ENCODE peak calls at places on chromosome 1, in nine cellular contexts. One of them, this sample, is unnamed.

GRCh38 chr1:151408891-151409290 is 9.5 kb downstream of the PSMB4 start:
- DNase-seq in CD4-positive, CD25-positive, alpha-beta regulatory T cell: no peak
- DNase-seq in effector memory CD8-positive, alpha-beta T cell: no peak
- DNase-seq in stimulated activated naive B cell treated with anti-CD40 and anti-IgM and Interleukin-4, amounts not matched to agents 10 μg/mL and 1 μg/mL and 100 μg/mL, for 72 hours: no peak
- DNase-seq in stimulated activated CD8-positive, alpha-beta memory T cell treated with anti-CD3 and anti-CD28 coated beads, Interleukin-2, amount 100 ng/mL, for 48 hours: no peak
- DNase-seq in stimulated activated CD4-positive, alpha-beta T cell treated with anti-CD3 and anti-CD28 coated beads, Interleukin-12 subunit alpha, Interleukin-12 subunit beta, amount 100 ng/mL, for 4 hours: no peak
- DNase-seq in HCT116: no peak
- DNase-seq in lower leg skin: no peak
- DNase-seq in ELR: peak; percentile 9
- DNase-seq in this sample: no peak

GRCh38 chr1:193538004-193538355 is 351.6 kb upstream of the B3GALT2 start:
- DNase-seq in CD4-positive, CD25-positive, alpha-beta regulatory T cell: no peak
- DNase-seq in effector memory CD8-positive, alpha-beta T cell: no peak
- DNase-seq in stimulated activated naive B cell treated with anti-CD40 and anti-IgM and Interleukin-4, amounts not matched to agents 10 μg/mL and 1 μg/mL and 100 μg/mL, for 72 hours: no peak
- DNase-seq in stimulated activated CD8-positive, alpha-beta memory T cell treated with anti-CD3 and anti-CD28 coated beads, Interleukin-2, amount 100 ng/mL, for 48 hours: no peak
- DNase-seq in stimulated activated CD4-positive, alpha-beta T cell treated with anti-CD3 and anti-CD28 coated beads, Interleukin-12 subunit alpha, Interleukin-12 subunit beta, amount 100 ng/mL, for 4 hours: no peak
- DNase-seq in HCT116: no peak
- DNase-seq in lower leg skin: no peak
- DNase-seq in ELR: no peak
- DNase-seq in this sample: no peak

GRCh38 chr1:83113686-83114085 is 885.2 kb downstream of the TTLL7 start:
- DNase-seq in CD4-positive, CD25-positive, alpha-beta regulatory T cell: no peak
- DNase-seq in effector memory CD8-positive, alpha-beta T cell: no peak
- DNase-seq in stimulated activated naive B cell treated with anti-CD40 and anti-IgM and Interleukin-4, amounts not matched to agents 10 μg/mL and 1 μg/mL and 100 μg/mL, for 72 hours: no peak
- DNase-seq in stimulated activated CD8-positive, alpha-beta memory T cell treated with anti-CD3 and anti-CD28 coated beads, Interleukin-2, amount 100 ng/mL, for 48 hours: no peak
- DNase-seq in stimulated activated CD4-positive, alpha-beta T cell treated with anti-CD3 and anti-CD28 coated beads, Interleukin-12 subunit alpha, Interleukin-12 subunit beta, amount 100 ng/mL, for 4 hours: no peak
- DNase-seq in HCT116: no peak
- DNase-seq in lower leg skin: no peak
- DNase-seq in ELR: no peak
- DNase-seq in this sample: no peak

GRCh38 chr1:180234369-180235076 is 4.5 kb downstream of the LHX4 start:
- DNase-seq in CD4-positive, CD25-positive, alpha-beta regulatory T cell: no peak
- DNase-seq in effector memory CD8-positive, alpha-beta T cell: no peak
- DNase-seq in stimulated activated naive B cell treated with anti-CD40 and anti-IgM and Interleukin-4, amounts not matched to agents 10 μg/mL and 1 μg/mL and 100 μg/mL, for 72 hours: no peak
- DNase-seq in stimulated activated CD8-positive, alpha-beta memory T cell treated with anti-CD3 and anti-CD28 coated beads, Interleukin-2, amount 100 ng/mL, for 48 hours: no peak
- DNase-seq in stimulated activated CD4-positive, alpha-beta T cell treated with anti-CD3 and anti-CD28 coated beads, Interleukin-12 subunit alpha, Interleukin-12 subunit beta, amount 100 ng/mL, for 4 hours: no peak
- DNase-seq in HCT116: no peak
- DNase-seq in lower leg skin: no peak
- DNase-seq in ELR: no peak
- DNase-seq in this sample: peak; percentile 19

GRCh38 chr1:60035925-60036324 is 37.6 kb downstream of the C1orf87 start:
- DNase-seq in CD4-positive, CD25-positive, alpha-beta regulatory T cell: no peak
- DNase-seq in effector memory CD8-positive, alpha-beta T cell: no peak
- DNase-seq in stimulated activated naive B cell treated with anti-CD40 and anti-IgM and Interleukin-4, amounts not matched to agents 10 μg/mL and 1 μg/mL and 100 μg/mL, for 72 hours: no peak
- DNase-seq in stimulated activated CD8-positive, alpha-beta memory T cell treated with anti-CD3 and anti-CD28 coated beads, Interleukin-2, amount 100 ng/mL, for 48 hours: no peak
- DNase-seq in stimulated activated CD4-positive, alpha-beta T cell treated with anti-CD3 and anti-CD28 coated beads, Interleukin-12 subunit alpha, Interleukin-12 subunit beta, amount 100 ng/mL, for 4 hours: no peak
- DNase-seq in HCT116: no peak
- DNase-seq in lower leg skin: no peak
- DNase-seq in ELR: no peak
- DNase-seq in this sample: no peak

GRCh38 chr1:58886611-58887010 is 102.8 kb upstream of the JUN start:
- DNase-seq in CD4-positive, CD25-positive, alpha-beta regulatory T cell: no peak
- DNase-seq in effector memory CD8-positive, alpha-beta T cell: no peak
- DNase-seq in stimulated activated naive B cell treated with anti-CD40 and anti-IgM and Interleukin-4, amounts not matched to agents 10 μg/mL and 1 μg/mL and 100 μg/mL, for 72 hours: no peak
- DNase-seq in stimulated activated CD8-positive, alpha-beta memory T cell treated with anti-CD3 and anti-CD28 coated beads, Interleukin-2, amount 100 ng/mL, for 48 hours: no peak
- DNase-seq in stimulated activated CD4-positive, alpha-beta T cell treated with anti-CD3 and anti-CD28 coated beads, Interleukin-12 subunit alpha, Interleukin-12 subunit beta, amount 100 ng/mL, for 4 hours: no peak
- DNase-seq in HCT116: no peak
- DNase-seq in lower leg skin: no peak
- DNase-seq in ELR: no peak
- DNase-seq in this sample: no peak

GRCh38 chr1:44259090-44259489 is 45.8 kb downstream of the DMAP1 start:
- DNase-seq in CD4-positive, CD25-positive, alpha-beta regulatory T cell: no peak
- DNase-seq in effector memory CD8-positive, alpha-beta T cell: no peak
- DNase-seq in stimulated activated naive B cell treated with anti-CD40 and anti-IgM and Interleukin-4, amounts not matched to agents 10 μg/mL and 1 μg/mL and 100 μg/mL, for 72 hours: no peak
- DNase-seq in stimulated activated CD8-positive, alpha-beta memory T cell treated with anti-CD3 and anti-CD28 coated beads, Interleukin-2, amount 100 ng/mL, for 48 hours: no peak
- DNase-seq in stimulated activated CD4-positive, alpha-beta T cell treated with anti-CD3 and anti-CD28 coated beads, Interleukin-12 subunit alpha, Interleukin-12 subunit beta, amount 100 ng/mL, for 4 hours: no peak
- DNase-seq in HCT116: no peak
- DNase-seq in lower leg skin: no peak
- DNase-seq in ELR: no peak
- DNase-seq in this sample: no peak

GRCh38 chr1:56436912-56437403 is 142.4 kb downstream of the PLPP3 start:
- DNase-seq in CD4-positive, CD25-positive, alpha-beta regulatory T cell: no peak
- DNase-seq in effector memory CD8-positive, alpha-beta T cell: no peak
- DNase-seq in stimulated activated naive B cell treated with anti-CD40 and anti-IgM and Interleukin-4, amounts not matched to agents 10 μg/mL and 1 μg/mL and 100 μg/mL, for 72 hours: no peak
- DNase-seq in stimulated activated CD8-positive, alpha-beta memory T cell treated with anti-CD3 and anti-CD28 coated beads, Interleukin-2, amount 100 ng/mL, for 48 hours: no peak
- DNase-seq in stimulated activated CD4-positive, alpha-beta T cell treated with anti-CD3 and anti-CD28 coated beads, Interleukin-12 subunit alpha, Interleukin-12 subunit beta, amount 100 ng/mL, for 4 hours: no peak
- DNase-seq in HCT116: no peak
- DNase-seq in lower leg skin: no peak
- DNase-seq in ELR: no peak
- DNase-seq in this sample: no peak

GRCh38 chr1:15173863-15174614 is 20.5 kb downstream of the TMEM51 start:
- DNase-seq in CD4-positive, CD25-positive, alpha-beta regulatory T cell: no peak
- DNase-seq in effector memory CD8-positive, alpha-beta T cell: no peak
- DNase-seq in stimulated activated naive B cell treated with anti-CD40 and anti-IgM and Interleukin-4, amounts not matched to agents 10 μg/mL and 1 μg/mL and 100 μg/mL, for 72 hours: no peak
- DNase-seq in stimulated activated CD8-positive, alpha-beta memory T cell treated with anti-CD3 and anti-CD28 coated beads, Interleukin-2, amount 100 ng/mL, for 48 hours: no peak
- DNase-seq in stimulated activated CD4-positive, alpha-beta T cell treated with anti-CD3 and anti-CD28 coated beads, Interleukin-12 subunit alpha, Interleukin-12 subunit beta, amount 100 ng/mL, for 4 hours: no peak
- DNase-seq in HCT116: no peak
- DNase-seq in lower leg skin: no peak
- DNase-seq in ELR: no peak
- DNase-seq in this sample: no peak

GRCh38 chr1:45892068-45892785 is 88.8 kb downstream of the MAST2 start:
- DNase-seq in CD4-positive, CD25-positive, alpha-beta regulatory T cell: no peak
- DNase-seq in effector memory CD8-positive, alpha-beta T cell: no peak
- DNase-seq in stimulated activated naive B cell treated with anti-CD40 and anti-IgM and Interleukin-4, amounts not matched to agents 10 μg/mL and 1 μg/mL and 100 μg/mL, for 72 hours: no peak
- DNase-seq in stimulated activated CD8-positive, alpha-beta memory T cell treated with anti-CD3 and anti-CD28 coated beads, Interleukin-2, amount 100 ng/mL, for 48 hours: no peak
- DNase-seq in stimulated activated CD4-positive, alpha-beta T cell treated with anti-CD3 and anti-CD28 coated beads, Interleukin-12 subunit alpha, Interleukin-12 subunit beta, amount 100 ng/mL, for 4 hours: no peak
- DNase-seq in HCT116: peak; percentile 93
- DNase-seq in lower leg skin: no peak
- DNase-seq in ELR: peak; percentile 93
- DNase-seq in this sample: no peak

GRCh38 chr1:47941609-47942237 is 55.5 kb downstream of the TRABD2B start:
- DNase-seq in CD4-positive, CD25-positive, alpha-beta regulatory T cell: no peak
- DNase-seq in effector memory CD8-positive, alpha-beta T cell: no peak
- DNase-seq in stimulated activated naive B cell treated with anti-CD40 and anti-IgM and Interleukin-4, amounts not matched to agents 10 μg/mL and 1 μg/mL and 100 μg/mL, for 72 hours: no peak
- DNase-seq in stimulated activated CD8-positive, alpha-beta memory T cell treated with anti-CD3 and anti-CD28 coated beads, Interleukin-2, amount 100 ng/mL, for 48 hours: no peak
- DNase-seq in stimulated activated CD4-positive, alpha-beta T cell treated with anti-CD3 and anti-CD28 coated beads, Interleukin-12 subunit alpha, Interleukin-12 subunit beta, amount 100 ng/mL, for 4 hours: no peak
- DNase-seq in HCT116: no peak
- DNase-seq in lower leg skin: peak; percentile 23
- DNase-seq in ELR: no peak
- DNase-seq in this sample: no peak

GRCh38 chr1:12600335-12600734 is 17.7 kb downstream of the DHRS3 start:
- DNase-seq in CD4-positive, CD25-positive, alpha-beta regulatory T cell: no peak
- DNase-seq in effector memory CD8-positive, alpha-beta T cell: no peak
- DNase-seq in stimulated activated naive B cell treated with anti-CD40 and anti-IgM and Interleukin-4, amounts not matched to agents 10 μg/mL and 1 μg/mL and 100 μg/mL, for 72 hours: no peak
- DNase-seq in stimulated activated CD8-positive, alpha-beta memory T cell treated with anti-CD3 and anti-CD28 coated beads, Interleukin-2, amount 100 ng/mL, for 48 hours: no peak
- DNase-seq in stimulated activated CD4-positive, alpha-beta T cell treated with anti-CD3 and anti-CD28 coated beads, Interleukin-12 subunit alpha, Interleukin-12 subunit beta, amount 100 ng/mL, for 4 hours: no peak
- DNase-seq in HCT116: no peak
- DNase-seq in lower leg skin: peak; percentile 91
- DNase-seq in ELR: no peak
- DNase-seq in this sample: no peak

GRCh38 chr1:71080178-71080781 is 555 bp downstream of the ZRANB2 start:
- DNase-seq in CD4-positive, CD25-positive, alpha-beta regulatory T cell: no peak
- DNase-seq in effector memory CD8-positive, alpha-beta T cell: no peak
- DNase-seq in stimulated activated naive B cell treated with anti-CD40 and anti-IgM and Interleukin-4, amounts not matched to agents 10 μg/mL and 1 μg/mL and 100 μg/mL, for 72 hours: no peak
- DNase-seq in stimulated activated CD8-positive, alpha-beta memory T cell treated with anti-CD3 and anti-CD28 coated beads, Interleukin-2, amount 100 ng/mL, for 48 hours: no peak
- DNase-seq in stimulated activated CD4-positive, alpha-beta T cell treated with anti-CD3 and anti-CD28 coated beads, Interleukin-12 subunit alpha, Interleukin-12 subunit beta, amount 100 ng/mL, for 4 hours: no peak
- DNase-seq in HCT116: no peak
- DNase-seq in lower leg skin: no peak
- DNase-seq in ELR: peak; percentile 38
- DNase-seq in this sample: peak; percentile 33

GRCh38 chr1:41366428-41367101 is 5.3 kb downstream of the FOXO6 start:
- DNase-seq in CD4-positive, CD25-positive, alpha-beta regulatory T cell: peak; percentile 26
- DNase-seq in effector memory CD8-positive, alpha-beta T cell: peak; percentile 47
- DNase-seq in stimulated activated naive B cell treated with anti-CD40 and anti-IgM and Interleukin-4, amounts not matched to agents 10 μg/mL and 1 μg/mL and 100 μg/mL, for 72 hours: no peak
- DNase-seq in stimulated activated CD8-positive, alpha-beta memory T cell treated with anti-CD3 and anti-CD28 coated beads, Interleukin-2, amount 100 ng/mL, for 48 hours: no peak
- DNase-seq in stimulated activated CD4-positive, alpha-beta T cell treated with anti-CD3 and anti-CD28 coated beads, Interleukin-12 subunit alpha, Interleukin-12 subunit beta, amount 100 ng/mL, for 4 hours: peak; percentile 30
- DNase-seq in HCT116: no peak
- DNase-seq in lower leg skin: no peak
- DNase-seq in ELR: no peak
- DNase-seq in this sample: peak; percentile 35

GRCh38 chr1:21042920-21043605 is 133.6 kb downstream of the EIF4G3 start:
- DNase-seq in CD4-positive, CD25-positive, alpha-beta regulatory T cell: no peak
- DNase-seq in effector memory CD8-positive, alpha-beta T cell: no peak
- DNase-seq in stimulated activated naive B cell treated with anti-CD40 and anti-IgM and Interleukin-4, amounts not matched to agents 10 μg/mL and 1 μg/mL and 100 μg/mL, for 72 hours: no peak
- DNase-seq in stimulated activated CD8-positive, alpha-beta memory T cell treated with anti-CD3 and anti-CD28 coated beads, Interleukin-2, amount 100 ng/mL, for 48 hours: no peak
- DNase-seq in stimulated activated CD4-positive, alpha-beta T cell treated with anti-CD3 and anti-CD28 coated beads, Interleukin-12 subunit alpha, Interleukin-12 subunit beta, amount 100 ng/mL, for 4 hours: no peak
- DNase-seq in HCT116: no peak
- DNase-seq in lower leg skin: no peak
- DNase-seq in ELR: no peak
- DNase-seq in this sample: no peak

GRCh38 chr1:41925712-41926111 is 7.0 kb upstream of the HIVEP3 start:
- DNase-seq in CD4-positive, CD25-positive, alpha-beta regulatory T cell: no peak
- DNase-seq in effector memory CD8-positive, alpha-beta T cell: no peak
- DNase-seq in stimulated activated naive B cell treated with anti-CD40 and anti-IgM and Interleukin-4, amounts not matched to agents 10 μg/mL and 1 μg/mL and 100 μg/mL, for 72 hours: no peak
- DNase-seq in stimulated activated CD8-positive, alpha-beta memory T cell treated with anti-CD3 and anti-CD28 coated beads, Interleukin-2, amount 100 ng/mL, for 48 hours: no peak
- DNase-seq in stimulated activated CD4-positive, alpha-beta T cell treated with anti-CD3 and anti-CD28 coated beads, Interleukin-12 subunit alpha, Interleukin-12 subunit beta, amount 100 ng/mL, for 4 hours: no peak
- DNase-seq in HCT116: no peak
- DNase-seq in lower leg skin: no peak
- DNase-seq in ELR: peak; percentile 39
- DNase-seq in this sample: no peak

GRCh38 chr1:239361403-239361802 is 25.0 kb upstream of the CHRM3 start:
- DNase-seq in CD4-positive, CD25-positive, alpha-beta regulatory T cell: no peak
- DNase-seq in effector memory CD8-positive, alpha-beta T cell: no peak
- DNase-seq in stimulated activated naive B cell treated with anti-CD40 and anti-IgM and Interleukin-4, amounts not matched to agents 10 μg/mL and 1 μg/mL and 100 μg/mL, for 72 hours: no peak
- DNase-seq in stimulated activated CD8-positive, alpha-beta memory T cell treated with anti-CD3 and anti-CD28 coated beads, Interleukin-2, amount 100 ng/mL, for 48 hours: no peak
- DNase-seq in stimulated activated CD4-positive, alpha-beta T cell treated with anti-CD3 and anti-CD28 coated beads, Interleukin-12 subunit alpha, Interleukin-12 subunit beta, amount 100 ng/mL, for 4 hours: no peak
- DNase-seq in HCT116: no peak
- DNase-seq in lower leg skin: no peak
- DNase-seq in ELR: peak; percentile 78
- DNase-seq in this sample: no peak

GRCh38 chr1:114670083-114671010 is 498 bp upstream of the DENND2C start:
- DNase-seq in CD4-positive, CD25-positive, alpha-beta regulatory T cell: peak; percentile 77
- DNase-seq in effector memory CD8-positive, alpha-beta T cell: peak; percentile 76
- DNase-seq in stimulated activated naive B cell treated with anti-CD40 and anti-IgM and Interleukin-4, amounts not matched to agents 10 μg/mL and 1 μg/mL and 100 μg/mL, for 72 hours: peak; percentile 75
- DNase-seq in stimulated activated CD8-positive, alpha-beta memory T cell treated with anti-CD3 and anti-CD28 coated beads, Interleukin-2, amount 100 ng/mL, for 48 hours: peak; percentile 87
- DNase-seq in stimulated activated CD4-positive, alpha-beta T cell treated with anti-CD3 and anti-CD28 coated beads, Interleukin-12 subunit alpha, Interleukin-12 subunit beta, amount 100 ng/mL, for 4 hours: peak; percentile 88
- DNase-seq in HCT116: peak; percentile 88
- DNase-seq in lower leg skin: peak; percentile 98
- DNase-seq in ELR: peak; percentile 93
- DNase-seq in this sample: peak; percentile 89

GRCh38 chr1:63323866-63324778 is 1.8 kb downstream of the FOXD3 start:
- DNase-seq in CD4-positive, CD25-positive, alpha-beta regulatory T cell: no peak
- DNase-seq in effector memory CD8-positive, alpha-beta T cell: no peak
- DNase-seq in stimulated activated naive B cell treated with anti-CD40 and anti-IgM and Interleukin-4, amounts not matched to agents 10 μg/mL and 1 μg/mL and 100 μg/mL, for 72 hours: no peak
- DNase-seq in stimulated activated CD8-positive, alpha-beta memory T cell treated with anti-CD3 and anti-CD28 coated beads, Interleukin-2, amount 100 ng/mL, for 48 hours: no peak
- DNase-seq in stimulated activated CD4-positive, alpha-beta T cell treated with anti-CD3 and anti-CD28 coated beads, Interleukin-12 subunit alpha, Interleukin-12 subunit beta, amount 100 ng/mL, for 4 hours: no peak
- DNase-seq in HCT116: no peak
- DNase-seq in lower leg skin: no peak
- DNase-seq in ELR: no peak
- DNase-seq in this sample: no peak

GRCh38 chr1:67059331-67059730 is 5.4 kb upstream of the SLC35D1 start:
- DNase-seq in CD4-positive, CD25-positive, alpha-beta regulatory T cell: no peak
- DNase-seq in effector memory CD8-positive, alpha-beta T cell: no peak
- DNase-seq in stimulated activated naive B cell treated with anti-CD40 and anti-IgM and Interleukin-4, amounts not matched to agents 10 μg/mL and 1 μg/mL and 100 μg/mL, for 72 hours: no peak
- DNase-seq in stimulated activated CD8-positive, alpha-beta memory T cell treated with anti-CD3 and anti-CD28 coated beads, Interleukin-2, amount 100 ng/mL, for 48 hours: no peak
- DNase-seq in stimulated activated CD4-positive, alpha-beta T cell treated with anti-CD3 and anti-CD28 coated beads, Interleukin-12 subunit alpha, Interleukin-12 subunit beta, amount 100 ng/mL, for 4 hours: no peak
- DNase-seq in HCT116: no peak
- DNase-seq in lower leg skin: no peak
- DNase-seq in ELR: peak; percentile 33
- DNase-seq in this sample: no peak

GRCh38 chr1:4344065-4344753 is 310.2 kb upstream of the AJAP1 start:
- DNase-seq in CD4-positive, CD25-positive, alpha-beta regulatory T cell: no peak
- DNase-seq in effector memory CD8-positive, alpha-beta T cell: no peak
- DNase-seq in stimulated activated naive B cell treated with anti-CD40 and anti-IgM and Interleukin-4, amounts not matched to agents 10 μg/mL and 1 μg/mL and 100 μg/mL, for 72 hours: no peak
- DNase-seq in stimulated activated CD8-positive, alpha-beta memory T cell treated with anti-CD3 and anti-CD28 coated beads, Interleukin-2, amount 100 ng/mL, for 48 hours: no peak
- DNase-seq in stimulated activated CD4-positive, alpha-beta T cell treated with anti-CD3 and anti-CD28 coated beads, Interleukin-12 subunit alpha, Interleukin-12 subunit beta, amount 100 ng/mL, for 4 hours: no peak
- DNase-seq in HCT116: no peak
- DNase-seq in lower leg skin: no peak
- DNase-seq in ELR: no peak
- DNase-seq in this sample: no peak

GRCh38 chr1:159851386-159851785 is 11.1 kb downstream of the VSIG8 start:
- DNase-seq in CD4-positive, CD25-positive, alpha-beta regulatory T cell: no peak
- DNase-seq in effector memory CD8-positive, alpha-beta T cell: no peak
- DNase-seq in stimulated activated naive B cell treated with anti-CD40 and anti-IgM and Interleukin-4, amounts not matched to agents 10 μg/mL and 1 μg/mL and 100 μg/mL, for 72 hours: no peak
- DNase-seq in stimulated activated CD8-positive, alpha-beta memory T cell treated with anti-CD3 and anti-CD28 coated beads, Interleukin-2, amount 100 ng/mL, for 48 hours: no peak
- DNase-seq in stimulated activated CD4-positive, alpha-beta T cell treated with anti-CD3 and anti-CD28 coated beads, Interleukin-12 subunit alpha, Interleukin-12 subunit beta, amount 100 ng/mL, for 4 hours: no peak
- DNase-seq in HCT116: no peak
- DNase-seq in lower leg skin: no peak
- DNase-seq in ELR: peak; percentile 65
- DNase-seq in this sample: no peak

GRCh38 chr1:114448370-114448769 is 62.6 kb downstream of the TRIM33 start:
- DNase-seq in CD4-positive, CD25-positive, alpha-beta regulatory T cell: no peak
- DNase-seq in effector memory CD8-positive, alpha-beta T cell: no peak
- DNase-seq in stimulated activated naive B cell treated with anti-CD40 and anti-IgM and Interleukin-4, amounts not matched to agents 10 μg/mL and 1 μg/mL and 100 μg/mL, for 72 hours: no peak
- DNase-seq in stimulated activated CD8-positive, alpha-beta memory T cell treated with anti-CD3 and anti-CD28 coated beads, Interleukin-2, amount 100 ng/mL, for 48 hours: no peak
- DNase-seq in stimulated activated CD4-positive, alpha-beta T cell treated with anti-CD3 and anti-CD28 coated beads, Interleukin-12 subunit alpha, Interleukin-12 subunit beta, amount 100 ng/mL, for 4 hours: no peak
- DNase-seq in HCT116: no peak
- DNase-seq in lower leg skin: no peak
- DNase-seq in ELR: no peak
- DNase-seq in this sample: no peak

GRCh38 chr1:2601721-2602303 is 15.2 kb downstream of the PRXL2B start:
- DNase-seq in CD4-positive, CD25-positive, alpha-beta regulatory T cell: no peak
- DNase-seq in effector memory CD8-positive, alpha-beta T cell: no peak
- DNase-seq in stimulated activated naive B cell treated with anti-CD40 and anti-IgM and Interleukin-4, amounts not matched to agents 10 μg/mL and 1 μg/mL and 100 μg/mL, for 72 hours: no peak
- DNase-seq in stimulated activated CD8-positive, alpha-beta memory T cell treated with anti-CD3 and anti-CD28 coated beads, Interleukin-2, amount 100 ng/mL, for 48 hours: no peak
- DNase-seq in stimulated activated CD4-positive, alpha-beta T cell treated with anti-CD3 and anti-CD28 coated beads, Interleukin-12 subunit alpha, Interleukin-12 subunit beta, amount 100 ng/mL, for 4 hours: no peak
- DNase-seq in HCT116: no peak
- DNase-seq in lower leg skin: peak; percentile 66
- DNase-seq in ELR: no peak
- DNase-seq in this sample: no peak

GRCh38 chr1:169345500-169345899 is 22.1 kb downstream of the NME7 start:
- DNase-seq in CD4-positive, CD25-positive, alpha-beta regulatory T cell: no peak
- DNase-seq in effector memory CD8-positive, alpha-beta T cell: no peak
- DNase-seq in stimulated activated naive B cell treated with anti-CD40 and anti-IgM and Interleukin-4, amounts not matched to agents 10 μg/mL and 1 μg/mL and 100 μg/mL, for 72 hours: no peak
- DNase-seq in stimulated activated CD8-positive, alpha-beta memory T cell treated with anti-CD3 and anti-CD28 coated beads, Interleukin-2, amount 100 ng/mL, for 48 hours: no peak
- DNase-seq in stimulated activated CD4-positive, alpha-beta T cell treated with anti-CD3 and anti-CD28 coated beads, Interleukin-12 subunit alpha, Interleukin-12 subunit beta, amount 100 ng/mL, for 4 hours: no peak
- DNase-seq in HCT116: no peak
- DNase-seq in lower leg skin: no peak
- DNase-seq in ELR: no peak
- DNase-seq in this sample: no peak

GRCh38 chr1:9905010-9905409 is 5.1 kb downstream of the CTNNBIP1 start:
- DNase-seq in CD4-positive, CD25-positive, alpha-beta regulatory T cell: no peak
- DNase-seq in effector memory CD8-positive, alpha-beta T cell: no peak
- DNase-seq in stimulated activated naive B cell treated with anti-CD40 and anti-IgM and Interleukin-4, amounts not matched to agents 10 μg/mL and 1 μg/mL and 100 μg/mL, for 72 hours: no peak
- DNase-seq in stimulated activated CD8-positive, alpha-beta memory T cell treated with anti-CD3 and anti-CD28 coated beads, Interleukin-2, amount 100 ng/mL, for 48 hours: no peak
- DNase-seq in stimulated activated CD4-positive, alpha-beta T cell treated with anti-CD3 and anti-CD28 coated beads, Interleukin-12 subunit alpha, Interleukin-12 subunit beta, amount 100 ng/mL, for 4 hours: no peak
- DNase-seq in HCT116: no peak
- DNase-seq in lower leg skin: no peak
- DNase-seq in ELR: peak; percentile 55
- DNase-seq in this sample: no peak

GRCh38 chr1:66211521-66211920 is 322.4 kb upstream of the SGIP1 start:
- DNase-seq in CD4-positive, CD25-positive, alpha-beta regulatory T cell: no peak
- DNase-seq in effector memory CD8-positive, alpha-beta T cell: no peak
- DNase-seq in stimulated activated naive B cell treated with anti-CD40 and anti-IgM and Interleukin-4, amounts not matched to agents 10 μg/mL and 1 μg/mL and 100 μg/mL, for 72 hours: no peak
- DNase-seq in stimulated activated CD8-positive, alpha-beta memory T cell treated with anti-CD3 and anti-CD28 coated beads, Interleukin-2, amount 100 ng/mL, for 48 hours: no peak
- DNase-seq in stimulated activated CD4-positive, alpha-beta T cell treated with anti-CD3 and anti-CD28 coated beads, Interleukin-12 subunit alpha, Interleukin-12 subunit beta, amount 100 ng/mL, for 4 hours: no peak
- DNase-seq in HCT116: no peak
- DNase-seq in lower leg skin: no peak
- DNase-seq in ELR: no peak
- DNase-seq in this sample: no peak

GRCh38 chr1:147641695-147642592 is 28.4 kb downstream of the ACP6 start:
- DNase-seq in CD4-positive, CD25-positive, alpha-beta regulatory T cell: peak; percentile 57
- DNase-seq in effector memory CD8-positive, alpha-beta T cell: peak; percentile 48
- DNase-seq in stimulated activated naive B cell treated with anti-CD40 and anti-IgM and Interleukin-4, amounts not matched to agents 10 μg/mL and 1 μg/mL and 100 μg/mL, for 72 hours: peak; percentile 7
- DNase-seq in stimulated activated CD8-positive, alpha-beta memory T cell treated with anti-CD3 and anti-CD28 coated beads, Interleukin-2, amount 100 ng/mL, for 48 hours: no peak
- DNase-seq in stimulated activated CD4-positive, alpha-beta T cell treated with anti-CD3 and anti-CD28 coated beads, Interleukin-12 subunit alpha, Interleukin-12 subunit beta, amount 100 ng/mL, for 4 hours: peak; percentile 33
- DNase-seq in HCT116: peak; percentile 32
- DNase-seq in lower leg skin: no peak
- DNase-seq in ELR: peak; percentile 66
- DNase-seq in this sample: peak; percentile 59

GRCh38 chr1:109619655-109620395 is at the start of gene AMPD2:
- DNase-seq in CD4-positive, CD25-positive, alpha-beta regulatory T cell: peak; percentile 70
- DNase-seq in effector memory CD8-positive, alpha-beta T cell: peak; percentile 60
- DNase-seq in stimulated activated naive B cell treated with anti-CD40 and anti-IgM and Interleukin-4, amounts not matched to agents 10 μg/mL and 1 μg/mL and 100 μg/mL, for 72 hours: peak; percentile 76
- DNase-seq in stimulated activated CD8-positive, alpha-beta memory T cell treated with anti-CD3 and anti-CD28 coated beads, Interleukin-2, amount 100 ng/mL, for 48 hours: peak; percentile 70
- DNase-seq in stimulated activated CD4-positive, alpha-beta T cell treated with anti-CD3 and anti-CD28 coated beads, Interleukin-12 subunit alpha, Interleukin-12 subunit beta, amount 100 ng/mL, for 4 hours: peak; percentile 74
- DNase-seq in HCT116: peak; percentile 37
- DNase-seq in lower leg skin: peak; percentile 96
- DNase-seq in ELR: peak; percentile 91
- DNase-seq in this sample: peak; percentile 86

GRCh38 chr1:26102046-26102925 is 9.3 kb upstream of the PDIK1L start:
- DNase-seq in CD4-positive, CD25-positive, alpha-beta regulatory T cell: no peak
- DNase-seq in effector memory CD8-positive, alpha-beta T cell: no peak
- DNase-seq in stimulated activated naive B cell treated with anti-CD40 and anti-IgM and Interleukin-4, amounts not matched to agents 10 μg/mL and 1 μg/mL and 100 μg/mL, for 72 hours: no peak
- DNase-seq in stimulated activated CD8-positive, alpha-beta memory T cell treated with anti-CD3 and anti-CD28 coated beads, Interleukin-2, amount 100 ng/mL, for 48 hours: no peak
- DNase-seq in stimulated activated CD4-positive, alpha-beta T cell treated with anti-CD3 and anti-CD28 coated beads, Interleukin-12 subunit alpha, Interleukin-12 subunit beta, amount 100 ng/mL, for 4 hours: no peak
- DNase-seq in HCT116: no peak
- DNase-seq in lower leg skin: no peak
- DNase-seq in ELR: peak; percentile 27
- DNase-seq in this sample: no peak

GRCh38 chr1:9191216-9191615 is 43.4 kb upstream of the H6PD start:
- DNase-seq in CD4-positive, CD25-positive, alpha-beta regulatory T cell: no peak
- DNase-seq in effector memory CD8-positive, alpha-beta T cell: no peak
- DNase-seq in stimulated activated naive B cell treated with anti-CD40 and anti-IgM and Interleukin-4, amounts not matched to agents 10 μg/mL and 1 μg/mL and 100 μg/mL, for 72 hours: no peak
- DNase-seq in stimulated activated CD8-positive, alpha-beta memory T cell treated with anti-CD3 and anti-CD28 coated beads, Interleukin-2, amount 100 ng/mL, for 48 hours: no peak
- DNase-seq in stimulated activated CD4-positive, alpha-beta T cell treated with anti-CD3 and anti-CD28 coated beads, Interleukin-12 subunit alpha, Interleukin-12 subunit beta, amount 100 ng/mL, for 4 hours: no peak
- DNase-seq in HCT116: no peak
- DNase-seq in lower leg skin: no peak
- DNase-seq in ELR: no peak
- DNase-seq in this sample: no peak